ENCODE peak calls at places on chromosome 17, in seven cellular contexts. X is GM12878, S is SK-N-SH, Z is HCT116, U is HepG2, B is H1, Q is K562. H is an unnamed sample.

GRCh38 chr17:2484876-2485275 is 26.8 kb downstream of the METTL16 start:
- DNase-seq in X (no peak), S (no peak), Z (no peak), U (no peak), B (no peak), Q (no peak), H (no peak)

GRCh38 chr17:82647593-82648164 is 565 bp downstream of the WDR45B start:
- DNase-seq in X (no peak), S (peak), Z (no peak), U (no peak), B (no peak), Q (peak), H (peak)

GRCh38 chr17:47941998-47942490 is 673 bp downstream of the PNPO start:
- DNase-seq in X (no peak), S (peak), Z (no peak), U (peak), B (no peak), Q (no peak), H (peak)

GRCh38 chr17:76013377-76013932 is 12.8 kb downstream of the CDK3 start:
- DNase-seq in X (no peak), S (no peak), Z (no peak), U (no peak), B (no peak), Q (no peak), H (no peak)

GRCh38 chr17:5203908-5204294 is 12.2 kb upstream of the ZNF594 start:
- DNase-seq in X (no peak), S (no peak), Z (no peak), U (no peak), B (no peak), Q (no peak), H (no peak)

GRCh38 chr17:68457168-68457538 is at the start of gene WIPI1:
- DNase-seq in X (no peak), S (no peak), Z (no peak), U (peak), B (no peak), Q (no peak), H (peak)

GRCh38 chr17:7408341-7408740 is 696 bp downstream of the NLGN2 start:
- DNase-seq in X (no peak), S (no peak), Z (no peak), U (no peak), B (no peak), Q (no peak), H (no peak)

GRCh38 chr17:76381633-76382304 is 2.6 kb upstream of the SPHK1 start:
- DNase-seq in X (no peak), S (peak), Z (no peak), U (no peak), B (no peak), Q (no peak), H (no peak)

GRCh38 chr17:66661411-66661843 is 173.5 kb upstream of the CACNG5 start:
- DNase-seq in X (no peak), S (no peak), Z (peak), U (no peak), B (no peak), Q (peak), H (peak)

GRCh38 chr17:49972486-49973270 is 3.7 kb downstream of the DLX4 start:
- DNase-seq in X (no peak), S (no peak), Z (no peak), U (no peak), B (no peak), Q (no peak), H (no peak)
- H2AFZ ChIP-seq in X (no peak), S (no peak), Z (no peak), U (no peak), B (no peak), Q (no peak), H (no peak)

GRCh38 chr17:31492206-31492605 is 100.7 kb downstream of the RAB11FIP4 start:
- DNase-seq in X (no peak), S (no peak), Z (no peak), U (no peak), B (no peak), Q (no peak), H (no peak)
- H3K4me2 ChIP-seq in X (peak), S (no peak), Z (no peak), U (no peak), B (no peak), Q (no peak), H (no peak)

GRCh38 chr17:30495586-30495985 is 18.4 kb downstream of the GOSR1 start:
- DNase-seq in X (no peak), S (no peak), Z (no peak), U (no peak), B (no peak), Q (no peak), H (peak)
- TF ChIP-seq MAX in X (no peak), S (no peak), Z (no peak), U (no peak), B (no peak), Q (no peak), H (no peak)

GRCh38 chr17:17356149-17356930 is 53.2 kb downstream of the NT5M start:
- DNase-seq in X (peak), S (peak), Z (peak), U (peak), B (peak), Q (peak), H (peak)
- H2AFZ ChIP-seq in X (no peak), S (peak), Z (no peak), U (no peak), B (no peak), Q (no peak), H (peak)

GRCh38 chr17:39281806-39282205 is 56.1 kb upstream of the STAC2 start:
- DNase-seq in X (no peak), S (no peak), Z (no peak), U (no peak), B (no peak), Q (peak), H (peak)
- H3K4me2 ChIP-seq in X (no peak), S (peak), Z (no peak), U (no peak), B (no peak), Q (no peak), H (no peak)